ENCODE peak calls at places on chromosomes 7 and 10, in four cellular contexts. F is PC-3, J is testis, L is tibial artery. I is an unnamed sample. For H3K36me3, the result is how much of the 10 kb centered on the place peaks cover.

GRCh38 chr10:8026349-8027259 is 27.9 kb upstream of the GATA3 start:
- DNase-seq in F (peak), J (no peak), L (no peak), I (no peak)

GRCh38 chr7:158530800-158531609 is 56.6 kb downstream of the PTPRN2 start:
- DNase-seq in F (no peak), J (no peak), L (no peak), I (no peak)

GRCh38 chr7:116434820-116435341 is 64.7 kb upstream of the CAV2 start:
- DNase-seq in F (peak), J (no peak), L (no peak), I (no peak)

GRCh38 chr7:31373337-31374289 is 33.1 kb upstream of the NEUROD6 start:
- DNase-seq in F (peak), J (peak), L (no peak), I (no peak)

GRCh38 chr10:16520900-16521299 is 779 bp downstream of the C1QL3 start:
- DNase-seq in F (peak), J (no peak), L (no peak), I (no peak)

GRCh38 chr10:24703700-24704099 is 20.0 kb downstream of the ARHGAP21 start:
- DNase-seq in F (no peak), J (no peak), L (no peak), I (no peak)

GRCh38 chr10:113131611-113132330 is 181.7 kb downstream of the TCF7L2 start:
- DNase-seq in F (no peak), J (no peak), L (peak), I (no peak)

GRCh38 chr10:58653139-58653538 is 140.5 kb downstream of the BICC1 start:
- DNase-seq in F (peak), J (no peak), L (no peak), I (no peak)

GRCh38 chr7:33530664-33531063 is 374.7 kb upstream of the BMPER start:
- DNase-seq in F (no peak), J (no peak), L (no peak), I (no peak)

GRCh38 chr7:108368466-108368865 is 87.8 kb downstream of the NRCAM start:
- DNase-seq in F (no peak), J (no peak), L (no peak), I (no peak)

GRCh38 chr10:122154034-122154732 is 116.9 kb upstream of the BTBD16 start:
- DNase-seq in F (no peak), J (no peak), L (no peak), I (no peak)

GRCh38 chr7:99201027-99201426 is 6.9 kb downstream of the KPNA7 start:
- DNase-seq in F (peak), J (no peak), L (no peak), I (no peak)

GRCh38 chr10:100186253-100186780 is 488 bp upstream of the ERLIN1 start:
- DNase-seq in F (peak), J (peak), L (peak), I (no peak)

GRCh38 chr10:101008823-101009423 is 9.3 kb downstream of the LZTS2 start:
- DNase-seq in F (no peak), J (no peak), L (no peak), I (no peak)

GRCh38 chr10:121138112-121138860 is 287.1 kb downstream of the WDR11 start:
- DNase-seq in F (no peak), J (no peak), L (no peak), I (no peak)

GRCh38 chr7:120370954-120371353 is 98.0 kb downstream of the KCND2 start:
- DNase-seq in F (no peak), J (peak), L (no peak), I (no peak)

GRCh38 chr7:132154695-132155471 is 421.4 kb downstream of the PLXNA4 start:
- DNase-seq in F (no peak), J (no peak), L (no peak), I (no peak)

GRCh38 chr7:155744931-155745683 is 67.2 kb downstream of the SHH start:
- DNase-seq in F (no peak), J (no peak), L (no peak), I (no peak)

GRCh38 chr10:33509231-33509871 is 174.9 kb upstream of the NRP1 start:
- DNase-seq in F (peak), J (no peak), L (peak), I (no peak)

GRCh38 chr10:30705086-30705624 is 75.6 kb upstream of the LYZL2 start:
- DNase-seq in F (no peak), J (no peak), L (no peak), I (no peak)

GRCh38 chr10:47326306-47326926 is 4.2 kb downstream of the GDF2 start:
- DNase-seq in F (peak), J (no peak), L (no peak), I (no peak)

GRCh38 chr10:110857265-110858158 is 14.2 kb upstream of the PDCD4 start:
- DNase-seq in F (no peak), J (no peak), L (no peak), I (no peak)

DNA sequence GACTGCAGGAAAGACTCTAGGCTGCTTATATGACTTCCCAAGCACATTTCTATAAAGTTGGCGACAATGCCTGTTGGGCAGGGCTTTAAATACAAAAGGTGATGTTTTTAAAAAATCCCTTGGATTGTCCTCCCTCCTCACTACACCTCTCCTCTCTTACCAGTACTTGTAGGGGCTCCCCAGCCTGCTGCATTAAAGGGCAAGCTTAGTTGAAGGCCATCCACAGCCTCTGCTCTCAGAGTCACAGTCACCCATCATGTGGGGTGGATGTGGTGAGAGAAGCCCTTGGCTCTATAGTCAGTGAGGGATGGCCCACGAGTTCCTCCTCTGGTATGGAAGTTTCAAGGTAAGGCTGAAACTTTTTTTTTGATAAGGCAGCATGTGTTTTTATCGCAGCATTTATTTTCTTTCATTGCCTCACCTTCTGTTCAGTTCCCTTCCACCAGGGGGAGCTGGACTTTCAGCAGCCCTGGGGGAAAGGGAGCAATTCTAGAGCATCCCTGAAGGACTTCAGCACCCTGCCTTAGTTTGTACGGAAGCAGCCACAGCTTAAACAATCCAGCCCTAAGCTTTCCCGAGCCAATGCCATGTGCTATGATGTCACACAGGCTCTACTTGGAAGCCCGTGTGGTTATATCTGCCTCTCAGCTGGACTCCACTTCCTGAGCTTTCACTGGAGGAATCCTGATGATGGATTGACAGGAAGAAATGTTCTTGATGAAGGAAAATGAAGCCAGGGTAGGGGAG is 131.9 kb downstream of the CALCR start:
- DNase-seq in F (peak), J (peak), L (no peak), I (no peak)
- TF ChIP-seq CTCF in F (peak), J (peak), L (no peak), I (no peak)

GRCh38 chr10:116608683-116609594 is 11.8 kb upstream of the PNLIPRP2 start:
- DNase-seq in F (no peak), J (no peak), L (no peak), I (no peak)
- H3K4me3 ChIP-seq in F (no peak), J (peak), L (no peak), I (peak)

DNA sequence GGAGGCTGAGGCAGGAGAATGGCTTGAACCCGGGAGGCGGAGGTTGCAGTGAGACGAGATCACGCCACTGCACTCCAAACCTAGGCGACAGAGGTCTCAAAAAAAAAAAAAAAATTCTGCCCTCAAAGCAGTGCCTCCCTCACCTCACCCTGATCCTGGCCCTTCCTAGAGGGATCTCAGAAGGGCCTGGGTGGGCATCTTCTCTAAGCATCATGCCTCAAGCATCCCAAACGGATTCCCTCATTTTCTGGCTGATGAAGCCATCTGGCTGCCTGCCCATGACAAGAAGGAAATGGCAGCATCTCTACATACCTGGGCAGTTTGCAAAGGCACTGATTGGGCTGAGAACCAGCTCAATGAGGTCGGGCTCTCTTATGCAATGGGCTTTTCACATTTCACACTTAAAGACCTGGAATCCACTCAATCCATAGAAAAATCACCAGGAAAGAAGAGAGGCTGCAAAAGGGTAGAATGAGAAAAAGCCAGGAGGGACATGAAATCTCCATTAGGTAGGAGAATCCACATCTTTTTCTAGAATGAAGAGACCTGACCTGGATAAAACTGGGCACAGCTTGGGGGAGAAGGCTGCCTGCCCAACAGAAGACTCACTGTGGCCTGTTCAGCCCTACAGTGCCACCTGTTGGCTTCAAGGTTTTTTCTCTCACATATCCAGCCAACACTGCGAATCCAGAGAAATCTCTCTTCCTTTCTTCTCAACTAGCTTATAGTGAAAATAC is 48.1 kb downstream of the PDLIM1 start:
- DNase-seq in F (peak), J (peak), L (no peak), I (no peak)
- H3K36me3 ChIP-seq in F (under half), J (under half), L (under half), I (under half)

DNA sequence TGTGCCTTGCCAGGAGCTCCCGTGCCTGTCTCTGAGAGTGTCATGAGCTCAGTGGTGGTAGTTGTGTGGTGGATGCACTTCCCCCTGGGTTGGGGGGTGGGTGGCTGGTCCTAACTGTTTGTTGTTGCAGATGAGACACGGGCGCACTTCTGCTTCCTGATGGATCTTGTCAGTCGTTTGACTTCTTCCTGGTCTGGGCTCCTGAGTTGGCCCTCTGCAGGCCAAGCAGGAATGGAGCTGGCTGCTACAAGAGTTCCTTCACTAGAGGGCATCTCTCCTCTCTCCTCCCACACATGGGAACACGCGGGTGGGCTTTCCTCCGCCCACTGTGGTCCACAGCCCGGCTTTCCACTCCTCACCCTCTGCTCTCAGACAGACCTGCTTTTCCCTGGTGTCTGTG is 82.0 kb downstream of the BMS1 start:
- DNase-seq in F (peak), J (peak), L (no peak), I (no peak)
- TF ChIP-seq CTCF in F (peak), J (peak), L (no peak), I (no peak)

GRCh38 chr7:24025765-24026164 is 258.2 kb upstream of the NPY start:
- DNase-seq in F (no peak), J (no peak), L (no peak), I (no peak)

GRCh38 chr7:24029068-24029467 is 254.9 kb upstream of the NPY start:
- DNase-seq in F (no peak), J (no peak), L (no peak), I (no peak)

GRCh38 chr7:24024689-24025088 is 259.3 kb upstream of the NPY start:
- DNase-seq in F (no peak), J (no peak), L (no peak), I (no peak)

GRCh38 chr7:24025094-24025493 is 258.9 kb upstream of the NPY start:
- DNase-seq in F (peak), J (no peak), L (no peak), I (no peak)

GRCh38 chr7:24024276-24024675 is 259.7 kb upstream of the NPY start:
- DNase-seq in F (no peak), J (no peak), L (no peak), I (no peak)
- H3K4me3 ChIP-seq in F (no peak), J (no peak), L (no peak), I (no peak)

GRCh38 chr7:96729795-96730194 is 20.1 kb upstream of the SEM1 start:
- DNase-seq in F (peak), J (no peak), L (no peak), I (no peak)
- H3K36me3 ChIP-seq in F (under half), J (under half), L (under half), I (under half)

DNA sequence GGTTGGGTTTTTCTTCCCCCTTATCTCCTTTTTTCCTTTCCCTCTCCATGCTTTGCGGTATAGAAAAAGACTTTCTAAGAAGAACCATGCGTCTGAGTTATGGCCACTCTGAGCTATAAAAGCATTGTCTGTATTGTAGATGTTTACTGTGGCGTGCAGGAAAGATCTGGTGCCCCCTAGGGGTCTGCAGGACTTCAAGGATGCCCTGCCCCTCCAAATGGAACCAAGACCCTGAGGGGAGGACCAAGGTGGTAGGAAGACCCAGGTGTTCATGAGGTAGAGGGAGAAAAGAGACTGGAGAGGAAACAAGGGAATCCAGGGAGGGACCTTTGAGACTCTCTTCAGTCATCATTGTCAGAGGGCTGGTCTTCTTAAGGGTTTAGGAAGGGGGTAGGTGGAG is 68.8 kb downstream of the CYP26A1 start:
- DNase-seq in F (no peak), J (no peak), L (no peak), I (no peak)
- TF ChIP-seq CTCF in F (peak), J (no peak), L (no peak), I (no peak)

I was measured in ovary.